ENCODE peak calls at places on chromosomes 11 and 22, in eight cellular contexts. H is fibroblast of pulmonary artery, A is ecto neural progenitor cell, W is progenitor cell of endocrine pancreas, M is H7, U is bronchial epithelial cell, N is fibroblast of mammary gland, R is globus pallidus. F is an unnamed sample.

GRCh38 chr11:121117753-121118152 is 16.7 kb downstream of the TECTA start:
- DNase-seq in H (no peak), A (no peak), W (no peak), M (no peak), U (no peak), N (no peak), R (no peak), F (no peak)

GRCh38 chr11:108805030-108805429 is 140.2 kb downstream of the DDX10 start:
- DNase-seq in H (no peak), A (no peak), W (no peak), M (no peak), U (no peak), N (no peak), R (no peak), F (no peak)

GRCh38 chr22:37089451-37089850 is 20.1 kb downstream of the TMPRSS6 start:
- DNase-seq in H (peak), A (no peak), W (no peak), M (no peak), U (no peak), N (peak), R (no peak), F (no peak)

GRCh38 chr22:24186892-24187670 is 5.8 kb downstream of the SUSD2 start:
- DNase-seq in H (no peak), A (no peak), W (no peak), M (peak), U (no peak), N (no peak), R (no peak), F (no peak)

GRCh38 chr11:134423106-134423505 is 11.1 kb upstream of the B3GAT1 start:
- DNase-seq in H (no peak), A (no peak), W (no peak), M (no peak), U (no peak), N (no peak), R (no peak), F (no peak)

GRCh38 chr22:36182871-36183270 is 18.7 kb downstream of the APOL4 start:
- DNase-seq in H (no peak), A (no peak), W (no peak), M (no peak), U (no peak), N (no peak), R (no peak), F (peak)

GRCh38 chr22:34067031-34067430 is 146.8 kb upstream of the LARGE1 start:
- DNase-seq in H (no peak), A (no peak), W (no peak), M (no peak), U (no peak), N (no peak), R (no peak), F (no peak)

GRCh38 chr22:17119481-17120202 is 1.5 kb downstream of the TMEM121B start:
- DNase-seq in H (no peak), A (peak), W (no peak), M (peak), U (no peak), N (peak), R (no peak), F (peak)

GRCh38 chr11:96015911-96016565 is 92.1 kb upstream of the MTMR2 start:
- DNase-seq in H (no peak), A (no peak), W (no peak), M (peak), U (no peak), N (no peak), R (no peak), F (peak)

F was measured in endodermal cell.